ENCODE peak calls at places on chromosomes 7 and 10, in six cellular contexts. E is mesendoderm, P is left lung, Q is colonic mucosa, K is NT2/D1, W is MM.1S. X is an unnamed sample. For H3K27me3, the result is how much of the 10 kb centered on the place peaks cover.

GRCh38 chr10:132404911-132405462 is 8.0 kb downstream of the PWWP2B start:
- DNase-seq in Q (no peak), K (no peak), P (peak), E (peak), W (no peak), X (no peak)

GRCh38 chr7:20306499-20306946 is 24.2 kb upstream of the ITGB8 start:
- DNase-seq in P (no peak), W (no peak), Q (no peak), K (no peak), E (peak), X (no peak)

GRCh38 chr7:105656922-105657521 is 75.7 kb upstream of the EFCAB10 start:
- DNase-seq in P (no peak), E (peak), Q (peak), K (peak), W (peak), X (no peak)

GRCh38 chr10:94546058-94546595 is 539 bp downstream of the HELLS start:
- DNase-seq in Q (no peak), P (no peak), W (peak), E (peak), K (no peak), X (no peak)

GRCh38 chr10:27745719-27746363 is at the start of gene MKX:
- DNase-seq in Q (peak), P (peak), E (peak), W (no peak), K (no peak), X (peak)

GRCh38 chr7:55996856-55997500 is 32.6 kb downstream of the NIPSNAP2 start:
- DNase-seq in P (no peak), E (no peak), Q (no peak), K (no peak), W (no peak), X (no peak)

GRCh38 chr7:155198206-155198892 is 99.3 kb upstream of the INSIG1 start:
- DNase-seq in E (no peak), Q (no peak), W (no peak), K (no peak), P (no peak), X (no peak)

GRCh38 chr10:17649052-17649451 is 5.1 kb downstream of the STAM start:
- DNase-seq in P (no peak), W (no peak), K (no peak), E (no peak), Q (no peak), X (no peak)

GRCh38 chr7:108263364-108263951 is 133.3 kb upstream of the LAMB4 start:
- DNase-seq in E (no peak), K (no peak), Q (peak), W (peak), P (no peak), X (no peak)

GRCh38 chr7:131819891-131820290 is 263.5 kb upstream of the PODXL start:
- DNase-seq in K (no peak), Q (no peak), W (no peak), E (peak), P (no peak), X (no peak)

GRCh38 chr10:79052311-79053080 is 16.3 kb upstream of the ZMIZ1 start:
- DNase-seq in E (peak), K (no peak), P (no peak), Q (peak), W (no peak), X (no peak)

GRCh38 chr7:23544913-23545354 is 13.2 kb upstream of the TRA2A start:
- DNase-seq in P (no peak), E (peak), K (peak), Q (no peak), W (peak), X (peak)

GRCh38 chr10:102120142-102120986 is at the start of gene LDB1:
- DNase-seq in E (peak), P (peak), Q (peak), W (peak), K (peak), X (peak)

GRCh38 chr7:69967152-69967591 is 368.9 kb downstream of the AUTS2 start:
- DNase-seq in K (no peak), P (no peak), W (no peak), Q (no peak), E (peak), X (no peak)

GRCh38 chr10:5570979-5571810 is 46.4 kb downstream of the CALML3 start:
- DNase-seq in E (no peak), K (no peak), W (no peak), Q (no peak), P (no peak), X (no peak)

GRCh38 chr7:69430502-69431145 is 167.7 kb upstream of the AUTS2 start:
- DNase-seq in Q (peak), P (no peak), W (no peak), E (peak), K (no peak), X (peak)

GRCh38 chr7:41716691-41717090 is 13.8 kb upstream of the INHBA start:
- DNase-seq in W (no peak), Q (no peak), E (no peak), P (no peak), K (no peak), X (no peak)

GRCh38 chr10:123019941-123020703 is 11.3 kb downstream of the ACADSB start:
- DNase-seq in P (no peak), E (no peak), K (no peak), Q (no peak), W (no peak), X (no peak)

GRCh38 chr10:119546009-119546408 is 3.5 kb upstream of the RGS10 start:
- DNase-seq in W (no peak), P (no peak), K (no peak), Q (no peak), E (no peak), X (no peak)

GRCh38 chr10:77253037-77253436 is 384.6 kb downstream of the KCNMA1 start:
- DNase-seq in Q (no peak), W (no peak), E (no peak), K (no peak), P (no peak), X (no peak)

GRCh38 chr7:70738080-70738479 is 393.9 kb upstream of the GALNT17 start:
- DNase-seq in K (no peak), P (no peak), W (no peak), Q (peak), E (peak), X (no peak)

GRCh38 chr7:115352375-115352774 is 430.5 kb downstream of the MDFIC start:
- DNase-seq in K (no peak), P (no peak), W (no peak), E (no peak), Q (no peak), X (no peak)

GRCh38 chr7:129781856-129782256 is 170.3 kb downstream of the NRF1 start:
- DNase-seq in E (no peak), K (no peak), W (peak), P (no peak), Q (no peak), X (no peak)

GRCh38 chr10:131930150-131930549 is 29.3 kb downstream of the PPP2R2D start:
- DNase-seq in E (no peak), W (no peak), Q (no peak), K (no peak), P (no peak), X (no peak)

GRCh38 chr7:106129291-106129690 is 17.2 kb upstream of the SYPL1 start:
- DNase-seq in E (no peak), K (no peak), W (no peak), Q (no peak), P (no peak), X (no peak)

GRCh38 chr7:106514887-106515286 is 146.1 kb downstream of the CCDC71L start:
- DNase-seq in W (no peak), K (no peak), E (no peak), Q (no peak), P (no peak), X (no peak)

GRCh38 chr7:113086431-113086888 is at the start of gene GPR85:
- DNase-seq in E (peak), P (peak), K (peak), Q (no peak), W (no peak), X (peak)

GRCh38 chr7:113083834-113084498 is 2.7 kb downstream of the GPR85 start:
- DNase-seq in W (no peak), P (no peak), Q (no peak), E (no peak), K (no peak), X (no peak)

GRCh38 chr7:113085781-113086390 is 741 bp downstream of the GPR85 start:
- DNase-seq in W (no peak), Q (no peak), P (no peak), E (peak), K (no peak), X (no peak)

GRCh38 chr7:113083132-113083833 is 3.3 kb downstream of the GPR85 start:
- DNase-seq in K (no peak), W (peak), P (no peak), E (no peak), Q (no peak), X (no peak)

DNA sequence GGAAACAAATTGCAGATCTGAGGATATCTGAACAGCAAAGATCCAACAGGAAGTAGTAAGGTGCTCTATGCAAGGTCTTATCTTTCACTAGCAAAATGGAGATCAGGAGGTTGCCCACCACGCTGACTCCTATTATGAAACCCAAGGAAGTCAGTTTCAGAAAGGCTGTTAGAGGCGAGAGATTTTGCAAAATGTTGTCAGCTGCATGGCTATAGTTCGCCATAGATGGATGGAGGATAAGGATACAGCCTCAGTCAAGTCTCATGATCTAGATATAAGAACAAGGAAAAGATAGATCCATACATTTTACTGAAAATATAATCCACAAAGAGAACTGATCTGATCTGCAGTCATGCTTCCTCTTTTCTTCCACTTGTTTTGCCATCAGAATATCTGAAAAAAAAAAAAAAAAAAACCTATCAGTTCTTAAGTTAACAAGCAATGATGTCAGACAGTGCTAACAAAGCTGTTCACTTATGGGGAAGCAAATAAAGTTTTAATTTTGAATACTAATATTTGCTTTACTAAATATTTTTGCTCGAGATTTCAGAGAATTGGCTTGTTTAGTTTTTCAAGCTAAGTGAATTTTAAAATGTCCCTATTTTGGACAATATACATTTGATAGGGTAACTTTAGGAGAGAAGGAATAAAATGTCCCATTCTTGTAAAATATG is 2.0 kb downstream of the GPR85 start:
- DNase-seq in E (no peak), W (no peak), Q (no peak), P (no peak), K (no peak), X (no peak)
- H3K27me3 ChIP-seq in E (under half), W (under half), Q (under half), P (under half), K (under half), X (under half)

DNA sequence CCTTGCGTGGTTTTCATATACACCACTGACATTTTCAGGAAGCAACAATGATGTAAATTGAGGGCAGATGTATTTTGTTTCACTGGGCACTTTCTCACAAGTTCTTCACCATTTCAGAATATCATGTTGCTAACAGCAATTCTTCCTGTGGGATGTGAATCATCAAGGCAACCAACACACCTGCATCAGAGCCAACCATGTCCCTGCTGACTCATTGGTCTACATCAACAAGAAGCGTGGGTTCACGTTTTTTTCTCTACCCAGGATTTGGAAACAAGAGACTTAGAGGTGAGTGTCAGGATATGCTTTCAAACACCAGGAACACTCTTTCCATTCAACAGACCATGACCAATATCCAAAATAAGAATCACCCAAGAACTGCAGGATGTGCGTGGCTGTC is 203.9 kb downstream of the TEX36 start:
- DNase-seq in Q (no peak), P (no peak), K (no peak), W (no peak), E (no peak), X (no peak)
- H3K27me3 ChIP-seq in Q (under half), P (under half), K (under half), W (under half), E (under half), X (under half)

GRCh38 chr10:14384915-14385314 is 54.2 kb upstream of the FRMD4A start:
- DNase-seq in Q (no peak), P (no peak), W (peak), K (no peak), E (no peak), X (no peak)
- H3K27me3 ChIP-seq in Q (under half), P (under half), W (under half), K (under half), E (under half), X (under half)

DNA sequence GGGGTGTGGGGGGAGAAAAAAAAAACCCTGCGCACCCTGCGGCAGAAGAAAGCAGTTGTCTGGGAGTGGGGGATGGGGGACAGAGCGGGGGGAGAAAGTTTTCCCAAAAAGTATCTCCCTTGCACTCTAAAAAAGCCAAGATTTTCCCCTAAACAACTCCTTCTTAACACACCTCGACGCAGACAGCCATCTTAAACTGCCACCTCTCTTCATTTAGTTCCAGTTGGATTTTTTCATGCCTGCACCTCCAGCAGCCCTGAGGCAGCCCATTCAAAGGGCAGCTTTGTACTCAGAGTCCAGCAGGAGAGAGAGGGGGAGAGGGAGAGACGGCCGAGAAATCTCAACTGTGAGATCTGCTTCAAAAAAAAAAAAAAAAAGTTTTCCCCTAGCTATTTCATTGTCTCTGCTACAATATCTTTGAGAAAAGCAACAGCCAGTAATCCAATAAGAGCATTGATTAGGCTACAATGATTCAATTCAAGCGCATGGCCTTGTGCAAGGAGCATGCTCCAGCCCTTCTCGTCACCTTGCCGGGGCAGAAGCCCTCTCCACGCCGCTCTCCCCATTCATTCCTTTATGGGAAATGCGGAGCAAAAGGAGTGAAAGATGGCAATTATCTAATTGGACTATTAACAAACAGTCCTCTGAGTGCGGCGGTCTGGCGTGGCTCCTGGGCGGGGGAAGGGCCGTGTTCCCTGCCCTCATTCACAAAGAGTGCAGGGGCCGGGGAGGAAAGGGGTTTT is 939 bp upstream of the VAX1 start:
- DNase-seq in Q (no peak), E (peak), P (no peak), K (no peak), W (no peak), X (no peak)
- H3K27me3 ChIP-seq in Q (half or more), E (under half), P (half or more), K (half or more), W (under half), X (under half)

GRCh38 chr10:60986779-60987178 is 42.8 kb upstream of the RHOBTB1 start:
- DNase-seq in P (no peak), Q (no peak), W (no peak), K (no peak), E (no peak), X (no peak)
- H3K27me3 ChIP-seq in P (under half), Q (under half), W (under half), K (under half), E (under half), X (under half)

DNA sequence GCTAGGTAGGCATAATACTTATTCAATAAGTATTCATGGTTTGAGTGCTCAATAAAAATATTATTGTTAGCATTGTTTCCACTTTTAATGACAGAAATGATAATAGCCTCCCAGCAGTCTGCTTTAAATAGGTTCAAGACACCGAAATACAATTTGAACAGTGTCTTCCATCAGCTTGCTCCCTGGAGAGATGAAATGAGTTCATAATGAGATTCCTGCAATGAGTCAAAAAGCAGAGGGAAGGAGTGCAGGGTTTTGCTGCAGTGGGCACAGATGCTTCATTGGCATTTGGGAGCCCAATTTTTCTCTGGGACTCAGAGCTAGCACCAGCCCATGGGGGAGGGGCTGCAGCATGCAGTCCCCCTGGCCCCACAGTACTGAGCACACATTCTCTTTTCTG is 32.6 kb upstream of the CHCHD3 start:
- DNase-seq in Q (no peak), P (no peak), K (no peak), E (no peak), W (no peak), X (no peak)
- H3K27me3 ChIP-seq in Q (under half), P (under half), K (under half), E (under half), W (under half), X (under half)